ENCODE peak calls at places on chromosomes 1 and 21, in five cellular contexts. One of them, this sample, is unnamed.

GRCh38 chr1:86214605-86215004 is 58.0 kb upstream of the COL24A1 start:
- DNase-seq in fibroblast of pulmonary artery: no peak
- DNase-seq in stimulated activated CD8-positive, alpha-beta memory T cell treated with anti-CD3 and anti-CD28 coated beads, Interleukin-4, amount 100 ng/mL, for 48 hours: no peak
- DNase-seq in GM10248: no peak
- DNase-seq in Ammon's horn: no peak
- DNase-seq in this sample: no peak

GRCh38 chr1:62439652-62440371 is 3.0 kb downstream of the USP1 start:
- DNase-seq in fibroblast of pulmonary artery: peak; percentile 6
- DNase-seq in stimulated activated CD8-positive, alpha-beta memory T cell treated with anti-CD3 and anti-CD28 coated beads, Interleukin-4, amount 100 ng/mL, for 48 hours: no peak
- DNase-seq in GM10248: peak; percentile 49
- DNase-seq in Ammon's horn: no peak
- DNase-seq in this sample: no peak

GRCh38 chr1:1068374-1069060 is 5.6 kb downstream of the RNF223 start:
- DNase-seq in fibroblast of pulmonary artery: no peak
- DNase-seq in stimulated activated CD8-positive, alpha-beta memory T cell treated with anti-CD3 and anti-CD28 coated beads, Interleukin-4, amount 100 ng/mL, for 48 hours: no peak
- DNase-seq in GM10248: no peak
- DNase-seq in Ammon's horn: no peak
- DNase-seq in this sample: peak; percentile 83

GRCh38 chr1:222167111-222167510 is 380.8 kb downstream of the HHIPL2 start:
- DNase-seq in fibroblast of pulmonary artery: peak; percentile 63
- DNase-seq in stimulated activated CD8-positive, alpha-beta memory T cell treated with anti-CD3 and anti-CD28 coated beads, Interleukin-4, amount 100 ng/mL, for 48 hours: peak; percentile 32
- DNase-seq in GM10248: peak; percentile 29
- DNase-seq in Ammon's horn: peak; percentile 16
- DNase-seq in this sample: no peak

GRCh38 chr1:204355913-204356312 is 3.8 kb downstream of the PLEKHA6 start:
- DNase-seq in fibroblast of pulmonary artery: no peak
- DNase-seq in stimulated activated CD8-positive, alpha-beta memory T cell treated with anti-CD3 and anti-CD28 coated beads, Interleukin-4, amount 100 ng/mL, for 48 hours: no peak
- DNase-seq in GM10248: no peak
- DNase-seq in Ammon's horn: no peak
- DNase-seq in this sample: no peak

GRCh38 chr1:43292679-43293078 is 7.3 kb upstream of the C1orf210 start:
- DNase-seq in fibroblast of pulmonary artery: no peak
- DNase-seq in stimulated activated CD8-positive, alpha-beta memory T cell treated with anti-CD3 and anti-CD28 coated beads, Interleukin-4, amount 100 ng/mL, for 48 hours: no peak
- DNase-seq in GM10248: no peak
- DNase-seq in Ammon's horn: no peak
- DNase-seq in this sample: no peak

GRCh38 chr21:38908537-38908936 is 102.8 kb downstream of the ETS2 start:
- DNase-seq in fibroblast of pulmonary artery: no peak
- DNase-seq in stimulated activated CD8-positive, alpha-beta memory T cell treated with anti-CD3 and anti-CD28 coated beads, Interleukin-4, amount 100 ng/mL, for 48 hours: no peak
- DNase-seq in GM10248: no peak
- DNase-seq in Ammon's horn: no peak
- DNase-seq in this sample: no peak

GRCh38 chr1:210596641-210597040 is 267.9 kb downstream of the HHAT start:
- DNase-seq in fibroblast of pulmonary artery: no peak
- DNase-seq in stimulated activated CD8-positive, alpha-beta memory T cell treated with anti-CD3 and anti-CD28 coated beads, Interleukin-4, amount 100 ng/mL, for 48 hours: no peak
- DNase-seq in GM10248: no peak
- DNase-seq in Ammon's horn: no peak
- DNase-seq in this sample: no peak

GRCh38 chr1:164930241-164930640 is 371.3 kb downstream of the PBX1 start:
- DNase-seq in fibroblast of pulmonary artery: no peak
- DNase-seq in stimulated activated CD8-positive, alpha-beta memory T cell treated with anti-CD3 and anti-CD28 coated beads, Interleukin-4, amount 100 ng/mL, for 48 hours: no peak
- DNase-seq in GM10248: no peak
- DNase-seq in Ammon's horn: no peak
- DNase-seq in this sample: no peak

GRCh38 chr1:218694635-218695034 is 349.5 kb downstream of the TGFB2 start:
- DNase-seq in fibroblast of pulmonary artery: peak; percentile 50
- DNase-seq in stimulated activated CD8-positive, alpha-beta memory T cell treated with anti-CD3 and anti-CD28 coated beads, Interleukin-4, amount 100 ng/mL, for 48 hours: no peak
- DNase-seq in GM10248: no peak
- DNase-seq in Ammon's horn: no peak
- DNase-seq in this sample: no peak

GRCh38 chr1:215599418-215599817 is 32.3 kb downstream of the KCTD3 start:
- DNase-seq in fibroblast of pulmonary artery: peak; percentile 61
- DNase-seq in stimulated activated CD8-positive, alpha-beta memory T cell treated with anti-CD3 and anti-CD28 coated beads, Interleukin-4, amount 100 ng/mL, for 48 hours: no peak
- DNase-seq in GM10248: no peak
- DNase-seq in Ammon's horn: peak; percentile 13
- DNase-seq in this sample: no peak

GRCh38 chr1:167158813-167159275 is 61.8 kb upstream of the POU2F1 start:
- DNase-seq in fibroblast of pulmonary artery: no peak
- DNase-seq in stimulated activated CD8-positive, alpha-beta memory T cell treated with anti-CD3 and anti-CD28 coated beads, Interleukin-4, amount 100 ng/mL, for 48 hours: no peak
- DNase-seq in GM10248: no peak
- DNase-seq in Ammon's horn: no peak
- DNase-seq in this sample: no peak

This sample was measured in activated effector memory CD4-positive, alpha-beta T cell treated with anti-CD3 and anti-CD28 coated beads, Interleukin-2, amount 50 U/mL, for 16 hours.